ENCODE peak calls at places on chromosomes 13 and 19, in four cellular contexts. E is K562, H is A549, O is HepG2. P is an unnamed sample.

GRCh38 chr13:112680741-112681360 is 9.0 kb upstream of the ATP11A start:
- DNase-seq in E (no peak), H (no peak), O (no peak), P (no peak)

GRCh38 chr19:45306522-45307027 is 16.1 kb downstream of the CKM start:
- DNase-seq in E (no peak), H (no peak), O (no peak), P (peak; percentile 63)

GRCh38 chr19:38852231-38853044 is 2.7 kb upstream of the HNRNPL start:
- DNase-seq in E (peak; percentile 49), H (peak; percentile 86), O (no peak), P (peak; percentile 67)

GRCh38 chr19:42052241-42052863 is 17.7 kb downstream of the GRIK5 start:
- DNase-seq in E (no peak), H (no peak), O (no peak), P (no peak)

GRCh38 chr19:3945838-3946237 is 13.0 kb downstream of the NMRK2 start:
- DNase-seq in E (no peak), H (no peak), O (no peak), P (no peak)

GRCh38 chr13:107977175-107977574 is 238.2 kb downstream of the LIG4 start:
- DNase-seq in E (no peak), H (no peak), O (no peak), P (no peak)

GRCh38 chr19:50669319-50670101 is 20.3 kb downstream of the C19orf81 start:
- DNase-seq in E (peak; percentile 73), H (peak; percentile 69), O (no peak), P (no peak)

GRCh38 chr13:77002590-77003190 is 10.8 kb downstream of the CLN5 start:
- DNase-seq in E (no peak), H (peak; percentile 22), O (peak; percentile 23), P (no peak)

GRCh38 chr19:29387586-29387985 is 138.2 kb upstream of the VSTM2B start:
- DNase-seq in E (no peak), H (no peak), O (no peak), P (no peak)

GRCh38 chr19:3648037-3648905 is 21.7 kb upstream of the CACTIN start:
- DNase-seq in E (no peak), H (no peak), O (no peak), P (no peak)

GRCh38 chr13:112062047-112062618 is 4.8 kb upstream of the SOX1 start:
- DNase-seq in E (no peak), H (no peak), O (no peak), P (no peak)

GRCh38 chr13:40629678-40630384 is 36.6 kb downstream of the FOXO1 start:
- DNase-seq in E (no peak), H (no peak), O (no peak), P (no peak)

DNA sequence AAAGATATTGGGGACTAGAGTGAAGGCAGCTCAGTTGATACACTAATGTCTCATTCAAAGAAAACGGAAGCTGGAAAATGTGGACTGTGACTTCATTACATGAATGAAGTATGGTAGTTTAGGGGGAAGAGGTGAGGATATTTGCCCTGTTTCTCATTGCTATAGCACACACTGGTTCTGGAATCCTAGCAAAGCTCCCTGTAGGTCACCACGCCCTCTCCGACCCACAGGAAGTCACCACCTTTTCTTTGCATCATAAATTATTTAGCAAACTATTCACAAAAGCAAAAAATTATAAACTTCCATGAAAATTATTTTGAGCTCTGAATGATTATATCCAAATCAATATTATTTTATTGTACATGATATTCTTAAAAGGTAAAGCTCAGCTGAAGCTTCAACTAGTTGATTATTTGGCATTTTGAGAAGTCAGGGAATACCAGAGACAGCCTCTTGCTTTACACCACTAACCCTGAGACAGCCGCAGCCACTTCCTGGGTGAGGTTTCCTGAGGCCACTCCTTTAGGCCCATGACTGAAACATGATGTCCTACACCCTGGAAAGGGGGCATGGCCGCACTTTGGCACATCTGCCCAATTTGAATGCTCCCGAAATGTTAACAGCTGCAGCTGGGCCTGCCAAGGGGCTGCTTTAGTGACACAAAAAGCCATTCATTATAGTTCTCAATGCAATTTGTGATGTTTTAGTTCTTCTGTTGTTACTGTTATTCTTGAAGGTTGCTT is 50.0 kb upstream of the WDFY2 start:
- DNase-seq in E (no peak), H (no peak), O (no peak), P (no peak)
- TF ChIP-seq NR3C1 in E (no peak), H (no peak), O (no peak), P (no peak)

GRCh38 chr19:56117889-56118288 is 3.2 kb downstream of the ZNF787 start:
- DNase-seq in E (no peak), H (no peak), O (no peak), P (no peak)

GRCh38 chr19:56118666-56119584 is 2.2 kb downstream of the ZNF787 start:
- DNase-seq in E (no peak), H (no peak), O (no peak), P (no peak)

GRCh38 chr19:56120371-56121179 is 520 bp downstream of the ZNF787 start:
- DNase-seq in E (peak; percentile 92), H (peak; percentile 88), O (peak; percentile 86), P (peak; percentile 52)

GRCh38 chr19:56120002-56120370 is 1.1 kb downstream of the ZNF787 start:
- DNase-seq in E (no peak), H (no peak), O (no peak), P (no peak)

GRCh38 chr19:56119585-56119978 is 1.5 kb downstream of the ZNF787 start:
- DNase-seq in E (no peak), H (no peak), O (peak; percentile 35), P (no peak)
- TF ChIP-seq NR3C1 in E (no peak), H (no peak), O (no peak), P (no peak)

GRCh38 chr13:113791761-113792160 is 32.7 kb downstream of the TMEM255B start:
- DNase-seq in E (no peak), H (no peak), O (no peak), P (no peak)
- TF ChIP-seq NR3C1 in E (no peak), H (no peak), O (no peak), P (no peak)

GRCh38 chr19:18291590-18292459 is 10.4 kb upstream of the JUND start:
- DNase-seq in E (peak; percentile 88), H (peak; percentile 65), O (peak; percentile 51), P (peak; percentile 73)

GRCh38 chr19:18289471-18290066 is 8.1 kb upstream of the JUND start:
- DNase-seq in E (no peak), H (no peak), O (no peak), P (no peak)

GRCh38 chr19:18292460-18292809 is 11.0 kb upstream of the JUND start:
- DNase-seq in E (no peak), H (peak; percentile 30), O (no peak), P (peak; percentile 56)

GRCh38 chr19:18291019-18291524 is 9.7 kb upstream of the JUND start:
- DNase-seq in E (no peak), H (no peak), O (no peak), P (no peak)

GRCh38 chr19:18290250-18291018 is 9.0 kb upstream of the JUND start:
- DNase-seq in E (no peak), H (no peak), O (no peak), P (no peak)
- TF ChIP-seq NR3C1 in E (no peak), H (no peak), O (no peak), P (no peak)